ENCODE peak calls at places on chromosomes 6 and 20, in six cellular contexts. One of them, this sample, is unnamed.
A peak's percentile ranks its signal among the peaks of the same experiment; 100 is the strongest.

GRCh38 chr6:74925683-74926082 is 280.2 kb downstream of the COL12A1 start:
- DNase-seq in tibial nerve: no peak
- DNase-seq in left lung: no peak
- DNase-seq in naive thymus-derived CD4-positive, alpha-beta T cell: no peak
- DNase-seq in fibroblast of lung: no peak
- DNase-seq in transverse colon: no peak
- DNase-seq in this sample: no peak

GRCh38 chr6:8658391-8658790 is 223.0 kb upstream of the SLC35B3 start:
- DNase-seq in tibial nerve: no peak
- DNase-seq in left lung: no peak
- DNase-seq in naive thymus-derived CD4-positive, alpha-beta T cell: no peak
- DNase-seq in fibroblast of lung: no peak
- DNase-seq in transverse colon: no peak
- DNase-seq in this sample: no peak

GRCh38 chr6:27426045-27426620 is 37.6 kb downstream of the ZNF391 start:
- DNase-seq in tibial nerve: no peak
- DNase-seq in left lung: no peak
- DNase-seq in naive thymus-derived CD4-positive, alpha-beta T cell: no peak
- DNase-seq in fibroblast of lung: no peak
- DNase-seq in transverse colon: no peak
- DNase-seq in this sample: no peak

GRCh38 chr6:34161857-34162515 is 16.1 kb upstream of the GRM4 start:
- DNase-seq in tibial nerve: no peak
- DNase-seq in left lung: no peak
- DNase-seq in naive thymus-derived CD4-positive, alpha-beta T cell: no peak
- DNase-seq in fibroblast of lung: no peak
- DNase-seq in transverse colon: no peak
- DNase-seq in this sample: no peak

GRCh38 chr20:53917145-53918009 is 153.0 kb downstream of the BCAS1 start:
- DNase-seq in tibial nerve: peak; percentile 52
- DNase-seq in left lung: no peak
- DNase-seq in naive thymus-derived CD4-positive, alpha-beta T cell: no peak
- DNase-seq in fibroblast of lung: peak; percentile 42
- DNase-seq in transverse colon: peak; percentile 59
- DNase-seq in this sample: no peak

GRCh38 chr6:46626228-46626909 is 26.2 kb downstream of the CYP39A1 start:
- DNase-seq in tibial nerve: peak; percentile 61
- DNase-seq in left lung: no peak
- DNase-seq in naive thymus-derived CD4-positive, alpha-beta T cell: peak; percentile 1
- DNase-seq in fibroblast of lung: peak; percentile 64
- DNase-seq in transverse colon: no peak
- DNase-seq in this sample: no peak

GRCh38 chr20:52972190-52972937 is at the start of gene TSHZ2:
- DNase-seq in tibial nerve: peak; percentile 55
- DNase-seq in left lung: peak; percentile 54
- DNase-seq in naive thymus-derived CD4-positive, alpha-beta T cell: peak; percentile 75
- DNase-seq in fibroblast of lung: peak; percentile 73
- DNase-seq in transverse colon: no peak
- DNase-seq in this sample: no peak

GRCh38 chr20:16761305-16761829 is 13.2 kb downstream of the OTOR start:
- DNase-seq in tibial nerve: peak; percentile 61
- DNase-seq in left lung: no peak
- DNase-seq in naive thymus-derived CD4-positive, alpha-beta T cell: peak; percentile 53
- DNase-seq in fibroblast of lung: peak; percentile 82
- DNase-seq in transverse colon: peak; percentile 36
- DNase-seq in this sample: peak; percentile 77

GRCh38 chr6:55320691-55321086 is 6.6 kb upstream of the GFRAL start:
- DNase-seq in tibial nerve: no peak
- DNase-seq in left lung: no peak
- DNase-seq in naive thymus-derived CD4-positive, alpha-beta T cell: no peak
- DNase-seq in fibroblast of lung: no peak
- DNase-seq in transverse colon: no peak
- DNase-seq in this sample: no peak

GRCh38 chr6:43119456-43119855 is 43.3 kb downstream of the PTK7 start:
- DNase-seq in tibial nerve: no peak
- DNase-seq in left lung: no peak
- DNase-seq in naive thymus-derived CD4-positive, alpha-beta T cell: no peak
- DNase-seq in fibroblast of lung: peak; percentile 77
- DNase-seq in transverse colon: no peak
- DNase-seq in this sample: no peak

GRCh38 chr6:17902953-17903352 is 84.5 kb downstream of the KIF13A start:
- DNase-seq in tibial nerve: no peak
- DNase-seq in left lung: no peak
- DNase-seq in naive thymus-derived CD4-positive, alpha-beta T cell: no peak
- DNase-seq in fibroblast of lung: peak; percentile 50
- DNase-seq in transverse colon: no peak
- DNase-seq in this sample: no peak

GRCh38 chr6:149084026-149084425 is 233.5 kb upstream of the TAB2 start:
- DNase-seq in tibial nerve: no peak
- DNase-seq in left lung: no peak
- DNase-seq in naive thymus-derived CD4-positive, alpha-beta T cell: no peak
- DNase-seq in fibroblast of lung: no peak
- DNase-seq in transverse colon: no peak
- DNase-seq in this sample: no peak

GRCh38 chr6:152099816-152100618 is 292.5 kb downstream of the ESR1 start:
- DNase-seq in tibial nerve: no peak
- DNase-seq in left lung: peak; percentile 75
- DNase-seq in naive thymus-derived CD4-positive, alpha-beta T cell: no peak
- DNase-seq in fibroblast of lung: peak; percentile 71
- DNase-seq in transverse colon: peak; percentile 10
- DNase-seq in this sample: no peak

GRCh38 chr6:137736048-137736846 is 130.8 kb upstream of the TNFAIP3 start:
- DNase-seq in tibial nerve: no peak
- DNase-seq in left lung: no peak
- DNase-seq in naive thymus-derived CD4-positive, alpha-beta T cell: peak; percentile 26
- DNase-seq in fibroblast of lung: no peak
- DNase-seq in transverse colon: no peak
- DNase-seq in this sample: no peak

GRCh38 chr6:41599015-41599835 is 39.0 kb upstream of the MDFI start:
- DNase-seq in tibial nerve: no peak
- DNase-seq in left lung: no peak
- DNase-seq in naive thymus-derived CD4-positive, alpha-beta T cell: no peak
- DNase-seq in fibroblast of lung: no peak
- DNase-seq in transverse colon: no peak
- DNase-seq in this sample: no peak

GRCh38 chr6:64580346-64580745 is 944.7 kb downstream of the PHF3 start:
- DNase-seq in tibial nerve: no peak
- DNase-seq in left lung: no peak
- DNase-seq in naive thymus-derived CD4-positive, alpha-beta T cell: no peak
- DNase-seq in fibroblast of lung: peak; percentile 45
- DNase-seq in transverse colon: no peak
- DNase-seq in this sample: no peak

GRCh38 chr6:131049515-131050081 is 13.4 kb downstream of the EPB41L2 start:
- DNase-seq in tibial nerve: no peak
- DNase-seq in left lung: no peak
- DNase-seq in naive thymus-derived CD4-positive, alpha-beta T cell: no peak
- DNase-seq in fibroblast of lung: no peak
- DNase-seq in transverse colon: no peak
- DNase-seq in this sample: no peak

GRCh38 chr6:163667372-163668060 is 253.0 kb downstream of the QKI start:
- DNase-seq in tibial nerve: peak; percentile 83
- DNase-seq in left lung: no peak
- DNase-seq in naive thymus-derived CD4-positive, alpha-beta T cell: no peak
- DNase-seq in fibroblast of lung: peak; percentile 27
- DNase-seq in transverse colon: peak; percentile 38
- DNase-seq in this sample: no peak

GRCh38 chr20:49356676-49357075 is 78.8 kb upstream of the ZNFX1 start:
- DNase-seq in tibial nerve: no peak
- DNase-seq in left lung: no peak
- DNase-seq in naive thymus-derived CD4-positive, alpha-beta T cell: no peak
- DNase-seq in fibroblast of lung: no peak
- DNase-seq in transverse colon: no peak
- DNase-seq in this sample: no peak

GRCh38 chr20:64146301-64146935 is 17.8 kb upstream of the MYT1 start:
- DNase-seq in tibial nerve: no peak
- DNase-seq in left lung: no peak
- DNase-seq in naive thymus-derived CD4-positive, alpha-beta T cell: no peak
- DNase-seq in fibroblast of lung: no peak
- DNase-seq in transverse colon: no peak
- DNase-seq in this sample: no peak

GRCh38 chr6:166679566-166679965 is 52.5 kb upstream of the RPS6KA2 start:
- DNase-seq in tibial nerve: no peak
- DNase-seq in left lung: no peak
- DNase-seq in naive thymus-derived CD4-positive, alpha-beta T cell: no peak
- DNase-seq in fibroblast of lung: no peak
- DNase-seq in transverse colon: no peak
- DNase-seq in this sample: no peak

GRCh38 chr6:43878823-43879495 is 108.9 kb downstream of the VEGFA start:
- DNase-seq in tibial nerve: no peak
- DNase-seq in left lung: no peak
- DNase-seq in naive thymus-derived CD4-positive, alpha-beta T cell: no peak
- DNase-seq in fibroblast of lung: peak; percentile 18
- DNase-seq in transverse colon: peak; percentile 19
- DNase-seq in this sample: no peak

GRCh38 chr6:23176883-23177282 is 607.5 kb downstream of the HDGFL1 start:
- DNase-seq in tibial nerve: no peak
- DNase-seq in left lung: no peak
- DNase-seq in naive thymus-derived CD4-positive, alpha-beta T cell: no peak
- DNase-seq in fibroblast of lung: peak; percentile 51
- DNase-seq in transverse colon: no peak
- DNase-seq in this sample: no peak

GRCh38 chr6:7260291-7261029 is 52.5 kb downstream of the SSR1 start:
- DNase-seq in tibial nerve: no peak
- DNase-seq in left lung: no peak
- DNase-seq in naive thymus-derived CD4-positive, alpha-beta T cell: no peak
- DNase-seq in fibroblast of lung: no peak
- DNase-seq in transverse colon: no peak
- DNase-seq in this sample: no peak

DNA sequence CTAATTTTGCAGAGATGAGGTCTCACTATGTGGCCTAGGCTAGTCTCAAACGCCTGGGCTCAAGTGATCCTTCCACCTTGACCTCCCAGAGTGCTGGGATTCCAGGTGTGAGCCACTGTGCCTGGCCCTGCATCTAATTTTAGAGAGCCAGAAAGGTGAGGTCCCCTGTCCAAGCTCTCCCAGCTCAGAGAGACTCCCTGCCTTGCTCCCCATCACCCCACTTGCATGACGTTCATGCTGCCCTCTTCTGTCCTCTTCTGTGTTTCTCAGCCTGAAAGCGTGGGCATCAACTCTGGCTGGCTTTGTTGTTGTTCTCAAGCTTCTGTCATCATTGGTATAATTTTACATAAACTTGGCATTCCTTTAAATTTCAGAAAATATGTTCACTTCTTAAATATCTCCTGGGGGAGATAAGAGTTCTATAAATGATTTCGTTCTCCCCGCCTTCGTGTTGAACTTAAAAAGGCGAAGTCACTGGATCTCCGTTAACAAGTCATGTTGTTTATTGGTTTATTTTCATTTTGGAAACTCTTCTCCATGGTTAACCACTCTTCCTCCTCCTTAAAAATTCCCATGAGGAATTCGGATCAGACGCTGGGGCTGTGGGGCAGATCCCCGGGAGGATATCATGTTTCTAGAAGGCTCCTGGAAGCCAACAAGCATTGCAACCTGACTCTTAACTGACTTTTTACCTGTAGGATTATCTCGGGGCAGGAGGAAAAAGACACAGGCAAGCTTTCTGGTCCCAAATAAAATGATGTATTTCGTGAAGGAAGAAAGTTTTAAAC is 13.2 kb upstream of the PARD6B start:
- DNase-seq in tibial nerve: no peak
- DNase-seq in left lung: no peak
- DNase-seq in naive thymus-derived CD4-positive, alpha-beta T cell: no peak
- DNase-seq in fibroblast of lung: no peak
- DNase-seq in transverse colon: no peak
- DNase-seq in this sample: no peak
- H3K36me3 ChIP-seq in tibial nerve: no peaks in the 10 kb centered on the region
- H3K36me3 ChIP-seq in left lung: no peaks in the 10 kb centered on the region
- H3K36me3 ChIP-seq in naive thymus-derived CD4-positive, alpha-beta T cell: no peaks in the 10 kb centered on the region
- H3K36me3 ChIP-seq in fibroblast of lung: no peaks in the 10 kb centered on the region
- H3K36me3 ChIP-seq in transverse colon: no peaks in the 10 kb centered on the region
- H3K36me3 ChIP-seq in this sample: no peaks in the 10 kb centered on the region

DNA sequence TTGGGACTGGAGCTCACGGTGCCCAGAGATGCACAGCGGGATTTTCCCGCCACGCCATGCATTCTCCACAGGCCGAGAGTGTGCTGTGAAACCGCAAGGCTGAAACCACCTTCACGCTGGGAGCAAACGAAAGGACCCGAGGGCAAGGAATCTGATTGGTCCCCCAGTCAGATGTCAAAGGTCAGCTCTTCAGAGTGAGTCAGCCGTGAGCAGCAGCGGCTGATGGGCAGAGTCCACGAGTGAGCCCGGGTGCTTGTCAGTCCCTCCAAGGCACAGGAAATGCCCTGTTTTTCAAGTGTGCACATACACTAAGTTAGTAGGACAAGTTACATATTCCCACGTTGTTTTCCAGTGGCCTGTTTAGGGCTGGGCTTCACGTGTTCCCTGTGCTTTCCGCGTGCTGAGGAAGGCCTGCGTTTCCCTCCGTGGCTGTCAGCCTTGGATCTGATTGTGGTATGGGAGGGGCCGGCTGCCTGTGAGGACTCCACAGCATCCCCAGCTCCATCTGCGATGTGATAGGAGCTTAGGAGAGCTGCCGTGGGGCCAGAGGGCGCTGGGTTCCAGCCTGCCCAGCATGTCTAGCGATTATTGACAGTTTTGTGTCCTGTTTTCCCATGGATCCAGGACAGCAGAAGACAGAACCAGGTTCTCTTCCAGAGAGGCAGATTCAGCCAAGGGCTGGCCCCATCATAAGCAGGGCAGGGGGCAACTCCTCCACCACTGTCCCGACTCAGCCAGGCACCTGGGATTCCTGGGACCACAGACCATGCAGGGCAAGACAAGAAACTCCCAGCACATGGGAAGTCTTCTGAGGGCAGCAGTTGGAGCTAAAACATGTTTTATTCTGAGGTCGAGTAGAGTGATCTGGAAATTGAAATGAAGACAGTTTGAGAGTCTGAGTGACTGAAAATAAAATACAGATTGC is 38.2 kb upstream of the FRMD1 start:
- DNase-seq in tibial nerve: no peak
- DNase-seq in left lung: no peak
- DNase-seq in naive thymus-derived CD4-positive, alpha-beta T cell: no peak
- DNase-seq in fibroblast of lung: no peak
- DNase-seq in transverse colon: peak; percentile 43
- DNase-seq in this sample: no peak
- H3K36me3 ChIP-seq in tibial nerve: no peaks in the 10 kb centered on the region
- H3K36me3 ChIP-seq in left lung: no peaks in the 10 kb centered on the region
- H3K36me3 ChIP-seq in naive thymus-derived CD4-positive, alpha-beta T cell: no peaks in the 10 kb centered on the region
- H3K36me3 ChIP-seq in fibroblast of lung: no peaks in the 10 kb centered on the region
- H3K36me3 ChIP-seq in transverse colon: no peaks in the 10 kb centered on the region
- H3K36me3 ChIP-seq in this sample: no peaks in the 10 kb centered on the region

DNA sequence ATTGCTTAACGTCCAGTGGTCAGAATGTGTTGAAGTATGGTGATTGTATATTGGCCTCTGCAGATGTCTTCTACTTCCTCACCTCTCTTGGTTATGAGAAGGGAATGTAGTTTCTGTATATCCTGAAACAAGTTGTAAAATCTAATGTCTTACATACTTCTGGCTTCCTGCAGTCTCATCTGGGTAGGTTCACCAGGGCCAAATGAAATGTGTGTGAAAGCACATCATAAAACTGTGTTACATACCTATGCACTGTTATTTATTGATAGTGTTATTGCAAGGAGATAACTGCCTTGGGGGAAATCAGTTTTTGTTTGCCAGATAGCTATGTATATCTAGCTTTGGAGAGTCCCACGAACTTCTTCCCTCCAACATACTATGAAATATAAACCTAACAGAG is 35.7 kb upstream of the PLCG1 start:
- DNase-seq in tibial nerve: no peak
- DNase-seq in left lung: no peak
- DNase-seq in naive thymus-derived CD4-positive, alpha-beta T cell: no peak
- DNase-seq in fibroblast of lung: no peak
- DNase-seq in transverse colon: no peak
- DNase-seq in this sample: no peak
- H3K36me3 ChIP-seq in tibial nerve: peaks cover 21% of the 10 kb centered on the region
- H3K36me3 ChIP-seq in left lung: no peaks in the 10 kb centered on the region
- H3K36me3 ChIP-seq in naive thymus-derived CD4-positive, alpha-beta T cell: peaks cover 31% of the 10 kb centered on the region
- H3K36me3 ChIP-seq in fibroblast of lung: peaks cover 15% of the 10 kb centered on the region
- H3K36me3 ChIP-seq in transverse colon: peaks cover 35% of the 10 kb centered on the region
- H3K36me3 ChIP-seq in this sample: peaks cover 26% of the 10 kb centered on the region

GRCh38 chr6:143180205-143180604 is 119.5 kb downstream of the AIG1 start:
- DNase-seq in tibial nerve: no peak
- DNase-seq in left lung: no peak
- DNase-seq in naive thymus-derived CD4-positive, alpha-beta T cell: no peak
- DNase-seq in fibroblast of lung: no peak
- DNase-seq in transverse colon: no peak
- DNase-seq in this sample: no peak
- H3K36me3 ChIP-seq in tibial nerve: no peaks in the 10 kb centered on the region
- H3K36me3 ChIP-seq in left lung: no peaks in the 10 kb centered on the region
- H3K36me3 ChIP-seq in naive thymus-derived CD4-positive, alpha-beta T cell: no peaks in the 10 kb centered on the region
- H3K36me3 ChIP-seq in fibroblast of lung: no peaks in the 10 kb centered on the region
- H3K36me3 ChIP-seq in transverse colon: no peaks in the 10 kb centered on the region
- H3K36me3 ChIP-seq in this sample: no peaks in the 10 kb centered on the region

This sample was measured in iPS DF 6.9.